ENCODE peak calls at places on chromosome 18, in four cellular contexts. B is A549, D is IMR-90, M is K562. N is an unnamed sample. For H3K4me1, the result is how much of the 10 kb centered on the place peaks cover.

GRCh38 chr18:57003342-57003741 is 143.5 kb upstream of the BOD1L2 start:
- DNase-seq in B (no peak), D (no peak), M (no peak), N (no peak)

GRCh38 chr18:79245517-79246001 is 150.2 kb upstream of the NFATC1 start:
- DNase-seq in B (peak), D (no peak), M (no peak), N (no peak)

GRCh38 chr18:24603151-24603550 is 142.7 kb downstream of the HRH4 start:
- DNase-seq in B (no peak), D (no peak), M (no peak), N (no peak)

GRCh38 chr18:902179-902718 is 2.4 kb upstream of the ADCYAP1 start:
- DNase-seq in B (no peak), D (no peak), M (no peak), N (no peak)

GRCh38 chr18:24051256-24051947 is 36.8 kb downstream of the TTC39C start:
- DNase-seq in B (peak), D (peak), M (no peak), N (no peak)

GRCh38 chr18:79798346-79798998 is 734 bp downstream of the KCNG2 start:
- DNase-seq in B (no peak), D (no peak), M (no peak), N (no peak)

GRCh38 chr18:64037812-64038414 is 68.0 kb downstream of the SERPINB8 start:
- DNase-seq in B (peak), D (peak), M (peak), N (peak)

GRCh38 chr18:79586436-79587297 is 92.9 kb upstream of the CTDP1 start:
- DNase-seq in B (no peak), D (no peak), M (peak), N (no peak)

GRCh38 chr18:57210711-57211411 is 64.0 kb downstream of the BOD1L2 start:
- DNase-seq in B (peak), D (no peak), M (no peak), N (no peak)

GRCh38 chr18:8450013-8450412 is 159.2 kb upstream of the RAB12 start:
- DNase-seq in B (peak), D (no peak), M (peak), N (no peak)

GRCh38 chr18:6336239-6336638 is 78.5 kb downstream of the L3MBTL4 start:
- DNase-seq in B (no peak), D (no peak), M (no peak), N (no peak)

GRCh38 chr18:286515-287310 is 18.9 kb upstream of the THOC1 start:
- DNase-seq in B (peak), D (peak), M (no peak), N (peak)

DNA sequence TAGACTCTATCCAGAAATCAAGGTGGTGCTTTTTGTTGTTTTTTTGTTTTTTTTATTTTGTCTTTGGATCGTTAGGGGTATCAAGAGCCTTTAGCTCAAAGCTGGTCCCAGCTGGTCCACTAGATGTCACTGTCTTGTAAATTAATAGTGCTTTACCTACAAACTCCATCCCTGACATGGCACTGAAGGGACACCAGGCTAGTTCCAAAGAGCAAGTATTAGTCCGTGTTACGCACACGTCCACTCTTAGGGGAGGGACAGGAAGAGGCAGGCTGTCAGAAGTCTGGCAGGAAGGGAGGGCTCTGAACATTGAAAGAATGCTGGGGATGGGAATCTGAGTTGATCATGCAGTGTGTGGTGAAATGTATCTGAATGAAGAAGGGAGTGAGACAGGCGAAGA is 85.9 kb upstream of the CCBE1 start:
- DNase-seq in B (peak), D (peak), M (peak), N (peak)
- TF ChIP-seq RFX5 in B (no peak), D (no peak), M (no peak), N (no peak)

DNA sequence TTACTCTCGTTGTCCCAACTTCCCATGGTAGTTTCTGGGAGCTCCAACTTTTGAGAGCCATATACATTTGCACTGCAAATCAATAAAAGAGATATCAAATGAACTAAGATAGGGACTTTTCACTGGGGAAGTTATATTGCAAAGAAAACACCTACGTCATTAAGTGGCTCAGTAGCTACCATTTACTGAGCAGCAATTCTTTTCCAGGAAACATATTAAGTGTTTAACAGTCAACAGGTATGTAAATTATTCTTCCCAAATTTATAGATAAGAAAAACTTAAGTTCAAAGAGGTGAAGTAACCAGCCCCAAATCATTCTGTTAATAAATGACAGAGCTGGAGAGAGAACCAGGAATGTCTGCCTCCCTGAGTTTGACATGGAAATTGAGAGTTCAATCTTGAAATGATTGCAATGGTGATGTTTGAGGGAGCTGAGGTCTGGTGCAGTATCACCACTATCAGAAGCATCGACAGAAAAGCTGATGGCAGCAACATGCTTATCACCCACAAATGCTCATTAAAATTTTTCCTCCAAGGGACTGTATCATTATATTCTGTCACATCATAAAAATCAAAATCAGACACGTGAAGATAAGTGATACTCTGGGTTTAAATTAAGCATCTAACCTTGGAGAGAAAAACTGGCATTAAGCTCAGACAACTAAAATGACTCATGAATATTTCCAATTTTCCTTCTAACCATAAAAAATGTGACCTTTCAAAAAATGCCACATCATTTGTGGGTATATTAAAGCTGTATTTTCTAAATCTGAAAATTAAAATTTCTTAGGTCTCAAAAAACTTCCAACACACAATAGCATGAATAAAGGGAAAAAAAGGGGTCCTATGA is 43.4 kb downstream of the GAREM1 start:
- DNase-seq in B (no peak), D (no peak), M (no peak), N (no peak)
- H3K4me1 ChIP-seq in B (under half), D (under half), M (under half), N (under half)

GRCh38 chr18:36075862-36076587 is 8.7 kb upstream of the RPRD1A start:
- DNase-seq in B (peak), D (peak), M (no peak), N (no peak)
- TF ChIP-seq RFX5 in B (no peak), D (no peak), M (no peak), N (no peak)

DNA sequence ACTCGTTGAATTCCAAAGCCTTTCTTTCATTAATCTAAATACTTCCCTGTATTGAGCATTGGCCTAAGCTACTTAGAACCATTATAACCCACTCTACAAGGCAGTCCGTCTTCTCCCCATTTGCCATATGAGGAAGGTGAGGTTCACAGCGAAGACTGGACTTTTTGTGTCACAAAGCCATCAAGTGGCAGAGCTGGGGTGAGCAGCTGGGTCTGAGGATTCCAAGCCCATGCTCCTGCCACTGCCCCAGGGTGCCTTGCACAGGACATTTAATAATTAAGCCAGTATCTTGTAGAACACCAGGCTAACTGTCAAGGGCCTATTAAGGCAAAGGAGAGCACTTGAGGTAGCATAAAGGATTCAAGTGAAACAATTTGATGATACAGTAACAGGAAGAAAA is 68.8 kb upstream of the ZNF397 start:
- DNase-seq in B (no peak), D (no peak), M (no peak), N (no peak)
- H3K4me1 ChIP-seq in B (under half), D (under half), M (under half), N (under half)

DNA sequence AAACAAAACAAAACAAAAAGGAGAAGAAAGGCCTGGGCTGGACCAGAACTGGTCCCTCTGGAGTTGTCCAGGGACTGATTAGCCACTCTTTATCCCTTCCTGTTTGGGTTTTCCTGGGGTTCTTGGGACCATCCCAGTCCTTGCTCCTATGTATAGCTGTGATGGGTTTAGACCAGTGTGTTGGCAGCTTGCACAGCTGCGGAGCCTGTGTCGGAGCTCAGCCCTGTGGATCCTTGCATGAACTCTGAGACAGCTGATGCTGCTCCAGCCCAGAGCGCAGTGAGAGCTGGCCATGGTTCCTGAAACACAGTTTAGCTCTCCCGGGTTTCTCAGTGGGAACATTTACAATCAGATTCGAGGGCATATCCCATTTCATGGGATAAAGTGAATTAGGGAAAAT is 16.9 kb downstream of the IMPA2 start:
- DNase-seq in B (no peak), D (no peak), M (no peak), N (no peak)
- TF ChIP-seq RFX5 in B (no peak), D (no peak), M (no peak), N (no peak)